ENCODE peak calls at places on chromosome 4, in five cellular contexts. R, H, O, K and A are unnamed samples.

GRCh38 chr4:146333187-146333894 is 119.0 kb downstream of the REELD1 start:
- DNase-seq in R (no peak), H (no peak), O (no peak), K (peak), A (no peak)

GRCh38 chr4:114688063-114688462 is 89.5 kb downstream of the UGT8 start:
- DNase-seq in R (no peak), H (no peak), O (no peak), K (no peak), A (no peak)

GRCh38 chr4:175253184-175253902 is 335.2 kb downstream of the ADAM29 start:
- DNase-seq in R (peak), H (no peak), O (no peak), K (peak), A (no peak)

GRCh38 chr4:112075129-112075753 is 70.0 kb upstream of the FAM241A start:
- DNase-seq in R (peak), H (no peak), O (peak), K (peak), A (no peak)

GRCh38 chr4:40199999-40200880 is 3.4 kb downstream of the RHOH start:
- DNase-seq in R (no peak), H (no peak), O (peak), K (no peak), A (no peak)

GRCh38 chr4:102789317-102789717 is 28.5 kb upstream of the MANBA start:
- DNase-seq in R (no peak), H (no peak), O (no peak), K (peak), A (no peak)

GRCh38 chr4:168708108-168708507 is 211.3 kb downstream of the PALLD start:
- DNase-seq in R (no peak), H (no peak), O (no peak), K (no peak), A (no peak)

GRCh38 chr4:87896020-87896621 is 63.4 kb downstream of the MEPE start:
- DNase-seq in R (no peak), H (peak), O (peak), K (peak), A (no peak)

GRCh38 chr4:113113151-113113550 is 63.7 kb downstream of the ANK2 start:
- DNase-seq in R (no peak), H (no peak), O (no peak), K (no peak), A (no peak)

GRCh38 chr4:158411180-158411721 is 110.4 kb upstream of the RXFP1 start:
- DNase-seq in R (no peak), H (no peak), O (no peak), K (peak), A (no peak)

GRCh38 chr4:113574636-113575103 is 186.9 kb downstream of the CAMK2D start:
- DNase-seq in R (peak), H (no peak), O (no peak), K (peak), A (no peak)

GRCh38 chr4:159787901-159788300 is 685.0 kb downstream of the RAPGEF2 start:
- DNase-seq in R (no peak), H (no peak), O (no peak), K (peak), A (no peak)

GRCh38 chr4:4845027-4845426 is 14.4 kb upstream of the MSX1 start:
- DNase-seq in R (no peak), H (no peak), O (no peak), K (no peak), A (no peak)

GRCh38 chr4:4843651-4844291 is 15.7 kb upstream of the MSX1 start:
- DNase-seq in R (no peak), H (no peak), O (no peak), K (no peak), A (no peak)

GRCh38 chr4:4841156-4841555 is 18.3 kb upstream of the MSX1 start:
- DNase-seq in R (no peak), H (no peak), O (no peak), K (no peak), A (no peak)

GRCh38 chr4:4840351-4840750 is 19.1 kb upstream of the MSX1 start:
- DNase-seq in R (no peak), H (no peak), O (no peak), K (no peak), A (no peak)

DNA sequence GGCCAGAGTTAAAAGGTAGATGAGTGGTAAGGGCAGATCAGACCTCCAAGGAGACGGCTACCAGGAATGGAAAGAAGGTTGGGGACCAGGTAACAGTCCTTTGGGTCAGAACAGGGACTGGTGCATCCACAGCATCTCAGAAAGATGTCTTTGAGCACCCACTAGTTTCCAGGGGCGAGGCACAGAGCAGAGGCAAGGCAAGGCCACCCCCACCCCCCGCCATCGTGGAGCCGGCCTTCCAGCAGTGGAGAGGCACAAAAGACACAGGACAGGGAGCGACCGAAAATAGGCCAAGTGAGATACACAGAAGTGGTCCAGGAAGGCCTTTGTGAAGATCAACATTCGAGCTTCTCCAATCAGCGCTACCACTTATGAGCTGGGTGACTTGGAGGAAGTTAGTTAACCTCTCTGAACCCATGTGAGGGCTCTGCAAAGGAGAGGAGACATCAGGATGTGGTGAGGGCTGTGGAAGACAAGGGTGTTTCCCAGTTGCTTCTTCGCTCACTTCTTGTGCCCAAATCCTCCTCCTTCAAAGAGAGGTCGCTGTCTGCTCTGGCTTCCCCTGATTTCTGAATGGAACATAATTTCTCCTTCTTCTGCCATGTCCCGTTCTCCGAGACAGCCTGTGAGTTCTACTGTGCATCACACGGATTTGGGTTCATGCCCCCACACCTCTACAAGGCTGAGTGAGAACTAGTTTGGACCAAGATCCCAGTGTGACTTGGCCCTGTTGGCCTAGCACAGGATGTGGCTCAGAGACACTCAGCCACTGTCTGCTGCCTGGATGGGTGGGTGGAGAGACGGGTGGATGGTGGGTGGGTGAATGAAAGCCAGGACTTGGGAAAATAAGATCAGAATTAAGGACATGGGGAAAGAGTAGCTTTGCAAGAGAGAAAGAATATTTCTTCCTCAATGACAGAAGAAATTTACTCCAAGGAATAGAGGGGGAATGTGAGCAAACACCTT is 16.7 kb upstream of the MSX1 start:
- DNase-seq in R (no peak), H (no peak), O (no peak), K (no peak), A (no peak)
- TF ChIP-seq CTCF in R (no peak), H (no peak), O (no peak), K (no peak), A (no peak)

GRCh38 chr4:128809477-128810330 is at the start of gene JADE1:
- DNase-seq in R (peak), H (peak), O (peak), K (peak), A (peak)

GRCh38 chr4:128812360-128812958 is 3.0 kb downstream of the JADE1 start:
- DNase-seq in R (peak), H (no peak), O (peak), K (peak), A (peak)

GRCh38 chr4:128811571-128812359 is 2.3 kb downstream of the JADE1 start:
- DNase-seq in R (peak), H (peak), O (peak), K (peak), A (peak)

GRCh38 chr4:128810331-128810870 is 901 bp downstream of the JADE1 start:
- DNase-seq in R (peak), H (peak), O (no peak), K (peak), A (peak)

DNA sequence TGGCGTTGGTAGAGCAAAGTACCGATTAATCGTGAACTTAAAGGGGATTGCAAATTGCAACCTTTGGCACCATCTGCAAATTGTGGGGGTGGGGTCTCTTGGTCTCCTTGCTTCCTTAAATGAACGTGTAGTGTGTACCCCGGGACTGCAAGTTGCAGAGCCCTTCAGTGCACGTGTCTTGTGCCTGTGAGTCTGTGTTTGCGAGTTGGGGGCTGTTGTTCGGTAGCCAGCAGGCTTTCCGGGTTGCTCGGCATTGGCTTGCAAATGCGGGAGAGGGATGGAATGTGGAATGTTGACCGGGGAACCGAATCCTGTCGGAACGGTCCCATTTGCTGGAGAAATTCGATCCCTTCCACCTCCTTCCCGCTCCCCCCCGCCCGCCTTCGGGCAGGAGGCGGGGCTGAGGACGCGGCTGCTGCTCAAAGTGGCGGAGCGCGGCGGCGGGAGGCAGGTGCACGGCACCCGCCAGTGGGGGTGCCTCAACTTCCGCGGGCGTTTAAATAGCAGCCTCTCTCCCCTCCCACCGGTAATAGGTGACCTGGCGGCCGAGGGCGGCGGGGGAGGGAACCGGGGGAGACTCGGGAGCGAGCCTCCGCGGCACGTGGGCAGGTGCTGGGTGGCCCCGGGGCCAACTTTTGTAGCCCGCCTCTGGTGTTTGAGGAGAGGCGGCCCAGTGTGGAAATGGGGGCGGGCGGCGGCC is 1.5 kb downstream of the JADE1 start:
- DNase-seq in R (peak), H (peak), O (peak), K (peak), A (peak)
- TF ChIP-seq CTCF in R (no peak), H (no peak), O (no peak), K (no peak), A (no peak)

DNA sequence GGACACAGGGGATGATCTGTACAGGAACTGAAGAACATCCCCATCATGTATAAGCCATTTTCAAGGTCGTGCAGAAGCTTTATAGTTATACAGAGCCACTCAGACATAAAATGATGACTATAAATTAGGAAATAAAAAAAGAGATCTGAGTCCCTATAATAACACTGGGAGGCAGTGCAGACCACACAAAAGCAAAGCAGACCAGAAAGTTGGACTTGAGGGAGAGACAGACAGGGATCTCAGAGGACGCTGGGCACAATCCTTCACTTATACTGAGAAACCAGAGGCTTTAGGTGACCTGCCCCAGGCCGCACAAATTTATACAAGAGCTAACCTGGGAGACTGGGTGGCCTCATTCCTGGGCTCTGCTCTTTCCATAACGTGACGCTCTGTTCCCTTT is 70.5 kb downstream of the HADH start:
- DNase-seq in R (peak), H (no peak), O (no peak), K (peak), A (peak)
- TF ChIP-seq CTCF in R (peak), H (no peak), O (peak), K (peak), A (no peak)

GRCh38 chr4:4269326-4269725 is 20.6 kb downstream of the LYAR start:
- DNase-seq in R (no peak), H (no peak), O (no peak), K (no peak), A (no peak)

GRCh38 chr4:4269856-4270255 is 20.1 kb downstream of the LYAR start:
- DNase-seq in R (no peak), H (no peak), O (peak), K (peak), A (no peak)

GRCh38 chr4:4274226-4274625 is 15.7 kb downstream of the LYAR start:
- DNase-seq in R (no peak), H (no peak), O (no peak), K (no peak), A (no peak)

GRCh38 chr4:4270529-4270928 is 19.4 kb downstream of the LYAR start:
- DNase-seq in R (no peak), H (no peak), O (no peak), K (peak), A (no peak)

DNA sequence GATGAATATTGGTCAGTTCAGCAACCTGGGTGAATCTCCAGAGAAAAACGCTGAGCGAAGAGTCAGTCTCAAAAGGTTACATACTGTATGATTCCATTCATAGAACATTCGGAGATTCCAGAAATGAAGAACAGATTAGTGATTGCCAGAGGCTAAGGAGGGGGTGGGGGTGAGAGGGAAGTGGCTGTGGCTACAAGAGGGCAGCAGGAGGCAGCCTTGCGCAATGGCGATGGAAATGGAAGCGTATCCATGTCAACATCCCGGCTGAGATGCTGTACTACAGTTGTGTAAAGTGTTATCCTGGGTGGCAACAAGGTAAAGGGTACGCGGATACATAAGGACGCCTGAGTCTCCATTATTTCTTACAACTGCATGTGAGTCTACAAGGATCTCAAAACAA is 18.0 kb downstream of the LYAR start:
- DNase-seq in R (no peak), H (peak), O (no peak), K (peak), A (no peak)
- TF ChIP-seq CTCF in R (peak), H (no peak), O (no peak), K (peak), A (no peak)

DNA sequence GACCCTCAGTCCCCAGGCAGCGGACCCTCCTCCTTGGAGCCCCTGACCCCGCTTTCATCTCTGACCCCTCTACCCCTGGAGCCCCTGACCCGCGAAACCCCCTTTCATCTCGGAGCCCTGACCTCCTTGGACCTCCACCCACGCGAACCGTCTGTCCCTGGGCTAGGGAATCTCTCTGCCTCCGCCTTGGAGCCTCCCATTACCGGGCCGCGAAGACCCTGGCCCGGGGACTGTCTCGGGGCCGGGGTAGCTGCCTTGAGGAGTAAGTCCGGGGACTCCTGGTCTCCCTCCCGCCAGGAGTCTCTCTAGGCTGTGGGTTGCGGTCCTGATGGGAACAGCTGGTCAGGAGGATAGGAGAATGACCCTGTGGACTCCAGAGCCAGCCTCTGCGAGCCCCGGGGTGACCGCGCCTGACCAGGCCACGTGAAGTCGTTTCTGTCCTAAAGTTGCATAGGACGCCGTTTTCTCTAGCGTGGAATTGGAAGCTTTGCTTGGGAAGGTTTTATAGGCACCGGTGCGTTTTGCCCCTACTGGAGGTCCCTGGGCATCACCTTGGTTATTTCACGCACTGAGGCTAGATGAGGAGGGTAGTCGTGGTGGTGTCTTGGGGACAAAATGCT is 824 bp downstream of the TBC1D14 start:
- DNase-seq in R (peak), H (no peak), O (no peak), K (no peak), A (no peak)
- TF ChIP-seq CTCF in R (peak), H (peak), O (no peak), K (no peak), A (no peak)

GRCh38 chr4:15938640-15939039 is at the start of gene FGFBP1:
- DNase-seq in R (no peak), H (no peak), O (no peak), K (no peak), A (no peak)

GRCh38 chr4:15938182-15938581 is 358 bp downstream of the FGFBP1 start:
- DNase-seq in R (peak), H (no peak), O (peak), K (peak), A (peak)

GRCh38 chr4:15934259-15934658 is 4.3 kb downstream of the FGFBP1 start:
- DNase-seq in R (no peak), H (no peak), O (no peak), K (no peak), A (no peak)

GRCh38 chr4:15936495-15936894 is 2.0 kb downstream of the FGFBP1 start:
- DNase-seq in R (no peak), H (no peak), O (peak), K (peak), A (peak)

GRCh38 chr4:15935504-15936392 is 2.8 kb downstream of the FGFBP1 start:
- DNase-seq in R (no peak), H (no peak), O (no peak), K (no peak), A (no peak)
- TF ChIP-seq CTCF in R (no peak), H (no peak), O (no peak), K (no peak), A (no peak)